ENCODE peak calls at places on chromosome 13, in seven cellular contexts. W is tibial nerve, C is bronchial epithelial cell, N is AG10803, S is mammary epithelial cell, A is mesothelial cell of epicardium, Y is A549. O is an unnamed sample.

GRCh38 chr13:80475718-80476117 is 134.8 kb upstream of the SPRY2 start:
- DNase-seq in W (no peak), C (no peak), N (no peak), S (no peak), A (no peak), Y (no peak), O (no peak)

GRCh38 chr13:110346661-110347067 is 39.6 kb downstream of the COL4A2 start:
- DNase-seq in W (no peak), C (peak), N (no peak), S (peak), A (no peak), Y (no peak), O (no peak)

GRCh38 chr13:94384217-94384905 is 95.1 kb downstream of the DCT start:
- DNase-seq in W (no peak), C (no peak), N (no peak), S (no peak), A (no peak), Y (no peak), O (no peak)

GRCh38 chr13:91533354-91533753 is 134.9 kb downstream of the GPC5 start:
- DNase-seq in W (no peak), C (no peak), N (no peak), S (no peak), A (no peak), Y (no peak), O (no peak)

GRCh38 chr13:37226966-37227365 is 121.5 kb upstream of the CSNK1A1L start:
- DNase-seq in W (no peak), C (peak), N (no peak), S (peak), A (no peak), Y (no peak), O (no peak)

GRCh38 chr13:30744056-30744684 is 8.8 kb downstream of the ALOX5AP start:
- DNase-seq in W (no peak), C (peak), N (no peak), S (peak), A (no peak), Y (peak), O (no peak)

GRCh38 chr13:87124785-87125074 is 546.4 kb upstream of the SLITRK5 start:
- DNase-seq in W (no peak), C (no peak), N (no peak), S (no peak), A (no peak), Y (no peak), O (no peak)

GRCh38 chr13:81142306-81142999 is 801.5 kb upstream of the SPRY2 start:
- DNase-seq in W (no peak), C (no peak), N (no peak), S (no peak), A (no peak), Y (no peak), O (no peak)

GRCh38 chr13:110415669-110416068 is 108.6 kb downstream of the COL4A2 start:
- DNase-seq in W (no peak), C (peak), N (no peak), S (peak), A (no peak), Y (peak), O (no peak)

GRCh38 chr13:94292323-94292640 is 187.2 kb downstream of the DCT start:
- DNase-seq in W (no peak), C (no peak), N (no peak), S (no peak), A (no peak), Y (no peak), O (no peak)

DNA sequence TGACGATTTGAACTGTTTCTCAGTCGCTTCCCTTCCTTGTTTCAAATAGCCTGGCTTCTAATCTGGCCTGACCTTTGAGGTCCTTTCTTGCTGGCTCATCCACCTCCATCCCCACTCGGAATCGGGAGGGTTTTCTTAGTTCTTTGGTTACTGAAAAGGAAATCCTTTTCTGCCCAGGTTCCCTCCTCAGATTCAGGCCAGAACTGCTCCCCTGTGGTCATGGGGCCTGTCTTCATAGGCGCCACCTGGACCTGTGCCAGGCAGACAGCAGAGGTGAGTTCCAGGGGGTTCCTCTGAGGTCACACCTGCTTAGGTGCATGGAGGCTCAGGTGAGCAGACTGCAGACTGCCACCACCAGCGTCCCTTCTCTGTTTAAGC is 62.4 kb downstream of the AKAP11 start:
- DNase-seq in W (no peak), C (no peak), N (no peak), S (no peak), A (no peak), Y (no peak), O (no peak)
- TF ChIP-seq CTCF in W (no peak), C (no peak), N (no peak), S (no peak), A (no peak), Y (no peak), O (no peak)

DNA sequence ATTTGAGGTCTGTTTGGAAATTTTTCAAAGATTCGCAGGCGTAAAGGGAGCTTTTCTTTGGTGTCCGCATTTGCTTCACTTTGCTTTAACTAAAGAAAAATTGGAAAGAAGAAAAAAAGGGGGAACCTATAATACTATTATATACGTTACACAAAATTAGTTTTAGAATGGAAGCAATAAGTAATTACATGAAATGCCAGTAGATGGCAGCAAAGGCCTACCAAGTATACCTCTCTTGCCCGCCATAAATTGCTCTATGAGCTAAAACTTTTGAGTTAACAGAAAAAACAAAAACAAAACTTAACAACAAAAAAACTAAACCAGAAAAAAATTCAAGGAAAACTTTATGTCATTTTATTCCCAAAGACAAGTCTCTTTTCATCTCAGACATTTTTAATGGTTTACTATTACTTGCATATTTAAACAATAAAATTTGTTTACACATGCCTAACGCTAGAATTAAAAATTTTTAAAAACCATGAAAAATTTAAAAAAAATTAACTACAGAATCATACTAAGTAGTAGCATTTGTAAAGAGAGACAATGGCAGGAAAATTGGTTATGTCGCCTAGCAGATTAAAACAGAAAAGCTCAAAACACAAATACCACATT is 271.4 kb downstream of the NALCN start:
- DNase-seq in W (no peak), C (peak), N (peak), S (peak), A (no peak), Y (no peak), O (no peak)
- TF ChIP-seq CTCF in W (peak), C (peak), N (peak), S (peak), A (peak), Y (peak), O (peak)

GRCh38 chr13:60155978-60156377 is 7.8 kb downstream of the DIAPH3 start:
- DNase-seq in W (no peak), C (no peak), N (peak), S (no peak), A (no peak), Y (no peak), O (no peak)
- TF ChIP-seq CTCF in W (no peak), C (no peak), N (peak), S (peak), A (no peak), Y (no peak), O (no peak)

GRCh38 chr13:27122036-27122435 is 49.6 kb downstream of the USP12 start:
- DNase-seq in W (no peak), C (no peak), N (no peak), S (no peak), A (no peak), Y (no peak), O (no peak)

GRCh38 chr13:27124571-27124970 is 47.0 kb downstream of the USP12 start:
- DNase-seq in W (no peak), C (no peak), N (no peak), S (no peak), A (no peak), Y (no peak), O (no peak)

GRCh38 chr13:27128825-27129627 is 42.6 kb downstream of the USP12 start:
- DNase-seq in W (no peak), C (no peak), N (no peak), S (no peak), A (no peak), Y (no peak), O (no peak)

GRCh38 chr13:27126877-27127276 is 44.7 kb downstream of the USP12 start:
- DNase-seq in W (no peak), C (no peak), N (no peak), S (no peak), A (no peak), Y (no peak), O (no peak)

GRCh38 chr13:27125357-27126282 is 46.0 kb downstream of the USP12 start:
- DNase-seq in W (no peak), C (peak), N (no peak), S (peak), A (no peak), Y (no peak), O (no peak)
- TF ChIP-seq CTCF in W (no peak), C (no peak), N (no peak), S (no peak), A (no peak), Y (no peak), O (no peak)

GRCh38 chr13:90420683-90421082 is 926.8 kb upstream of the MIR17HG start:
- DNase-seq in W (no peak), C (no peak), N (no peak), S (no peak), A (no peak), Y (no peak), O (no peak)
- TF ChIP-seq CTCF in W (no peak), C (no peak), N (peak), S (no peak), A (no peak), Y (no peak), O (no peak)

DNA sequence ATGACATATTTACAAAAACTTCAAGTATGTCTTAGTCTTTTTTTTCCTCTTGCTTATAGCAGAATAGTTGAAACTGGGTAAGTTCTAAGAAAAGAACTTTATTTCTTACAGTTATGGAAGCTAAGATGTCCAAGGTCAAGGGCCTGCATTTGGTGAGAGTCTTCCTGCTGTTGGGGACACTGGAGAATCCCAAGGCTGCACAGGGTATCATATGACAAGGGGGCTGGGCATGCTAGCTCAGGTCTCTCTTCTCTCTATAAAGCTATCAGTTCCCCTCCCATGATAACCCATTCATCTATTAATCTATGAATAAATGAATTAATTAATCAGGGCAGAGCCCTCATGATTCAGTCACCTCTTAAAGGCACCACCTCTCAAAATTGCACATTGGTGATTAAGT is 191.1 kb upstream of the TSC22D1 start:
- DNase-seq in W (no peak), C (no peak), N (no peak), S (no peak), A (no peak), Y (no peak), O (no peak)
- TF ChIP-seq CTCF in W (no peak), C (no peak), N (no peak), S (no peak), A (no peak), Y (no peak), O (no peak)

GRCh38 chr13:40251343-40252032 is 415.0 kb downstream of the FOXO1 start:
- DNase-seq in W (no peak), C (peak), N (no peak), S (peak), A (no peak), Y (no peak), O (no peak)
- TF ChIP-seq CTCF in W (no peak), C (no peak), N (no peak), S (no peak), A (no peak), Y (no peak), O (no peak)

GRCh38 chr13:72698164-72698563 is 29.3 kb downstream of the MZT1 start:
- DNase-seq in W (no peak), C (no peak), N (peak), S (no peak), A (no peak), Y (no peak), O (no peak)

GRCh38 chr13:72694314-72694713 is 33.1 kb downstream of the MZT1 start:
- DNase-seq in W (no peak), C (no peak), N (no peak), S (no peak), A (no peak), Y (no peak), O (no peak)

GRCh38 chr13:72692884-72693514 is 34.4 kb downstream of the MZT1 start:
- DNase-seq in W (no peak), C (no peak), N (no peak), S (no peak), A (no peak), Y (no peak), O (no peak)

GRCh38 chr13:72693832-72694231 is 33.6 kb downstream of the MZT1 start:
- DNase-seq in W (no peak), C (no peak), N (no peak), S (no peak), A (no peak), Y (no peak), O (no peak)

DNA sequence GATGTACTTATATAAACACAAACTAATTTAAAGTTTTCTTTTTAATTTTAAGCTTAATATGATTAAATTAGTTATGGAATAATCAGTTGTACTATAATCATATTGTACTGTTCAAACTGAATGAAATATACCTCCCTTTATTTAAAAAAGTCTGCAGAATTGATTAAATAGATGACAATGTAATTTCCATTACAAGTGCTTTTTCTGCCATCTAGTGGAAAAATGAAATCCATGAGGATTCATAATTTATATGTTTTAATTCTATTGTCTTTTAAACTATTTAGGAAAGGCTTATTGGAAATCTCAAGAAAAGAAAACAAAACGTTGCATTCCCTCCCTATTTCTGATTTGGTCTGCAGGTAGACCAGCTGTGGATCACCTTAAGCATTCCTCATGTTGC is 30.8 kb downstream of the MZT1 start:
- DNase-seq in W (no peak), C (peak), N (peak), S (no peak), A (no peak), Y (no peak), O (no peak)
- TF ChIP-seq CTCF in W (no peak), C (no peak), N (peak), S (peak), A (peak), Y (peak), O (peak)

DNA sequence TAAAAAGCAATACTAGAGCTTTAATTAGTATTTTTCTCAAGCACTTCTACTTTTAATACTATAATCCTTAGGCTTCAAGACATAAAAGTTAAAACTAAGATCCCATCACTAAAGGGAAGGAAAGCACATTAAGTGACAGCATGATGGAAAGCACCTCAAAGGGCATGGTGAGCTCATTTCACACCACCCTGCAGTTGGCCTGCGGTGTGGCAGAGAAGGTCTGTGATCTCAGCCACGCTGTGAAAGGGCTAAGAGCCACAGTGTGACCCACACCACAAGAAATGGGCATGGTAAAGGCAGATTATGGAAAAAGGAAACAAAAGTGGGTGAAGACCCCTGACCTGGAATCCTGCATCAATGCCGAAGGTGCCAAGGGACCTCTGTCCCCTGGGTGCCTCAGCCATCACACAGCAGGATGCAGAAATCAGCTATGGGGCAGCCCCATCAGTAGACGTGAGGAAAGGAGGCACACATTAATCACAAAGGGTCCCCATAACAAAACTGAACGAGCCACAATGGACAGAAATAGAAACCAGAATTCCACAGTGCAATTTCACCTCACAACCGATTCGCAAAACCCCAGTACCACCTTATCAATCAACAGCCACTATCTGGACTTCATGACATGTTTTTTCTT is 33.6 kb downstream of the TUBGCP3 start:
- DNase-seq in W (no peak), C (no peak), N (no peak), S (no peak), A (no peak), Y (no peak), O (no peak)
- TF ChIP-seq CTCF in W (no peak), C (no peak), N (no peak), S (no peak), A (no peak), Y (no peak), O (no peak)

O was measured in D721Med.